ENCODE peak calls at places on chromosome 16, in ten cellular contexts. M is IMR-90; B is stomach; K is naive thymus-derived CD4-positive, alpha-beta T cell; T is vagina; O is heart left ventricle; F is right atrium auricular region; R is heart right ventricle; S is ovary; C is tibial nerve. X is an unnamed sample.

GRCh38 chr16:1998360-1998835 is 8.6 kb downstream of the SYNGR3 start:
- DNase-seq in M (no peak), B (no peak), K (no peak), T (no peak), O (no peak), F (no peak), R (no peak), S (no peak), C (no peak), X (no peak)

GRCh38 chr16:53465606-53466290 is 31.5 kb downstream of the RBL2 start:
- DNase-seq in M (peak; percentile 80), B (no peak), K (no peak), T (no peak), O (no peak), F (no peak), R (no peak), S (no peak), C (no peak), X (no peak)

GRCh38 chr16:73204359-73205152 is 156.6 kb upstream of the ZFHX3 start:
- DNase-seq in M (no peak), B (no peak), K (no peak), T (no peak), O (no peak), F (no peak), R (no peak), S (no peak), C (no peak), X (no peak)

GRCh38 chr16:2190002-2190658 is 6.3 kb downstream of the CASKIN1 start:
- DNase-seq in M (no peak), B (no peak), K (no peak), T (no peak), O (no peak), F (no peak), R (no peak), S (no peak), C (no peak), X (no peak)

GRCh38 chr16:48511071-48511540 is 98.9 kb downstream of the N4BP1 start:
- DNase-seq in M (peak; percentile 68), B (no peak), K (no peak), T (no peak), O (no peak), F (no peak), R (no peak), S (no peak), C (no peak), X (no peak)

GRCh38 chr16:14501331-14502255 is 128.5 kb downstream of the PARN start:
- DNase-seq in M (peak; percentile 94), B (peak; percentile 89), K (no peak), T (peak; percentile 97), O (peak; percentile 80), F (peak; percentile 93), R (peak; percentile 83), S (peak; percentile 89), C (peak; percentile 72), X (peak; percentile 84)

GRCh38 chr16:16004314-16004749 is 54.9 kb downstream of the ABCC1 start:
- DNase-seq in M (peak; percentile 95), B (no peak), K (no peak), T (no peak), O (no peak), F (no peak), R (no peak), S (no peak), C (no peak), X (no peak)

GRCh38 chr16:72404299-72404698 is 232.3 kb upstream of the PMFBP1 start:
- DNase-seq in M (peak; percentile 26), B (no peak), K (no peak), T (no peak), O (no peak), F (no peak), R (no peak), S (no peak), C (no peak), X (no peak)

GRCh38 chr16:50469744-50470301 is 78.4 kb upstream of the NKD1 start:
- DNase-seq in M (no peak), B (no peak), K (no peak), T (no peak), O (no peak), F (no peak), R (no peak), S (no peak), C (no peak), X (no peak)

GRCh38 chr16:83113317-83113716 is 486.5 kb downstream of the CDH13 start:
- DNase-seq in M (peak; percentile 31), B (no peak), K (no peak), T (no peak), O (no peak), F (no peak), R (no peak), S (no peak), C (no peak), X (no peak)

GRCh38 chr16:86975445-86975844 is 341.7 kb downstream of the C16orf95 start:
- DNase-seq in M (peak; percentile 95), B (no peak), K (no peak), T (no peak), O (peak; percentile 28), F (no peak), R (no peak), S (no peak), C (no peak), X (no peak)

GRCh38 chr16:64250866-64251265 is 871.0 kb downstream of the CDH11 start:
- DNase-seq in M (peak; percentile 47), B (no peak), K (no peak), T (no peak), O (no peak), F (no peak), R (no peak), S (no peak), C (no peak), X (no peak)

GRCh38 chr16:21626659-21627277 is 25.6 kb downstream of the IGSF6 start:
- DNase-seq in M (peak; percentile 88), B (no peak), K (no peak), T (no peak), O (no peak), F (no peak), R (no peak), S (no peak), C (no peak), X (no peak)

GRCh38 chr16:57970971-57971370 is at the start of gene CNGB1:
- DNase-seq in M (no peak), B (no peak), K (no peak), T (no peak), O (no peak), F (no peak), R (no peak), S (no peak), C (no peak), X (no peak)

GRCh38 chr16:7313170-7313569 is 19.5 kb upstream of the RBFOX1 start:
- DNase-seq in M (no peak), B (no peak), K (no peak), T (no peak), O (no peak), F (no peak), R (no peak), S (no peak), C (no peak), X (no peak)

DNA sequence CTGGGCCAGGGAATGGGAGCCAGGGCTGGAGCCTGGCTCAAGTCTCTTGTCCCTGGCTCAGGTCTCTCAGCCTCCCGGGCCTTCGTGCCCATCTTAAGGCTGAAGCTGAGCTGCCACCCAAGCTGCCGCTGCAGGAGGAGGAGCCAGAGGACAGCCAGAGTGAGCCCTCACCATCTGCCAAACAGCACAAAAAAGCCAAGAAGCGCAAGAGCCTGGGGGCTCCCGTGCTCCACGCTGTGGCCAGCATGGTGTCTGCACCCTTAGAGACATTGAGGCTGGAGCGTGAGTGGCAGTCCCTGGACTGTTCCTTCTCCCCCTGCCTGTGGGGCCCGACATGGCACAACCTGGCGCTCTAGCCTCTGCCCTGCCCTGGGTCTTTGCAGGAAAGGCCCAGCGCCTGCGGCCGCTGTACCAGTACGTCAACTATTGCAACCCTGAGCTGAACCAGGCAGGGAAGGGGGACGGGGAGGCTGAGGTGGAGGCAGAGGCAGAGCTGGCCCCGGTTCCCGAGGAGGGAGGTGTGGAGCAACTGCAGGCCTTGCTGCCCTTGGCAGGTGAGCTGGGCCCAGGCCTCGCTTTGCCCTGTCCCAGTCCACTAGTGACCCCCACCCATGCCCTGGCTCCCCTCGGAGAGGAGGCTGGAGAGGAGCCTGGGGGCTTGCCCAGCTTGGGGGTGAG is 1.3 kb downstream of the C16orf86 start:
- DNase-seq in M (peak; percentile 89), B (peak; percentile 88), K (peak; percentile 87), T (no peak), O (peak; percentile 89), F (peak; percentile 94), R (peak; percentile 82), S (peak; percentile 75), C (peak; percentile 67), X (peak; percentile 86)
- H3K4me1 ChIP-seq in M (peaks cover 12% of the 10 kb centered on the region), B (peaks cover 48% of the 10 kb centered on the region), K (peaks cover 12% of the 10 kb centered on the region), T (peaks cover 40% of the 10 kb centered on the region), O (peaks cover 30% of the 10 kb centered on the region), F (peaks cover 36% of the 10 kb centered on the region), R (peaks cover 32% of the 10 kb centered on the region), S (peaks cover 10% of the 10 kb centered on the region), C (peaks cover 45% of the 10 kb centered on the region), X (no peaks in the 10 kb centered on the region)

GRCh38 chr16:79355600-79356358 is 244.8 kb downstream of the MAF start:
- DNase-seq in M (no peak), B (no peak), K (no peak), T (no peak), O (no peak), F (no peak), R (peak; percentile 25), S (no peak), C (no peak), X (no peak)
- H3K9me3 ChIP-seq in M (peaks cover 46% of the 10 kb centered on the region), B (peaks cover 3% of the 10 kb centered on the region), K (no peaks in the 10 kb centered on the region), T (no peaks in the 10 kb centered on the region), O (no peaks in the 10 kb centered on the region), F (no peaks in the 10 kb centered on the region), R (no peaks in the 10 kb centered on the region), S (no peaks in the 10 kb centered on the region), C (no peaks in the 10 kb centered on the region), X (no peaks in the 10 kb centered on the region)

GRCh38 chr16:4094138-4094773 is 22.0 kb downstream of the ADCY9 start:
- DNase-seq in M (no peak), B (no peak), K (no peak), T (no peak), O (no peak), F (no peak), R (no peak), S (no peak), C (no peak), X (no peak)
- H3K4me1 ChIP-seq in M (peaks cover 21% of the 10 kb centered on the region), B (peaks cover 67% of the 10 kb centered on the region), K (no peaks in the 10 kb centered on the region), T (peaks cover 25% of the 10 kb centered on the region), O (peaks cover 66% of the 10 kb centered on the region), F (peaks cover 48% of the 10 kb centered on the region), R (peaks cover 37% of the 10 kb centered on the region), S (peaks cover 3% of the 10 kb centered on the region), C (peaks cover 78% of the 10 kb centered on the region), X (peaks cover 19% of the 10 kb centered on the region)

GRCh38 chr16:78659216-78659615 is 559.8 kb downstream of the WWOX start:
- DNase-seq in M (no peak), B (no peak), K (no peak), T (no peak), O (no peak), F (no peak), R (peak; percentile 25), S (no peak), C (no peak), X (no peak)
- H3K9me3 ChIP-seq in M (peaks cover 22% of the 10 kb centered on the region), B (no peaks in the 10 kb centered on the region), K (no peaks in the 10 kb centered on the region), T (peaks cover 3% of the 10 kb centered on the region), O (no peaks in the 10 kb centered on the region), F (no peaks in the 10 kb centered on the region), R (no peaks in the 10 kb centered on the region), S (no peaks in the 10 kb centered on the region), C (no peaks in the 10 kb centered on the region), X (no peaks in the 10 kb centered on the region)

X was measured in lung.